ENCODE peak calls at places on chromosomes 16 and 17, in four cellular contexts. O is psoas muscle, G is OCI-LY7, Q is esophagus squamous epithelium. B is an unnamed sample.
A peak's percentile ranks its signal among the peaks of the same experiment; 100 is the strongest.

GRCh38 chr17:17786998-17787397 is 49.8 kb downstream of the SREBF1 start:
- DNase-seq in Q (no peak), O (no peak), G (no peak), B (no peak)

GRCh38 chr17:48471807-48472484 is 41.9 kb upstream of the SKAP1 start:
- DNase-seq in O (no peak), G (no peak), Q (no peak), B (no peak)

GRCh38 chr16:4860727-4861342 is 13.6 kb downstream of the UBN1 start:
- DNase-seq in G (no peak), O (no peak), Q (no peak), B (no peak)

GRCh38 chr16:77944631-77945030 is 77.7 kb upstream of the CLEC3A start:
- DNase-seq in Q (no peak), O (no peak), G (no peak), B (no peak)

GRCh38 chr16:1342526-1343427 is 8.9 kb downstream of the TSR3 start:
- DNase-seq in G (peak; percentile 98), Q (peak; percentile 79), O (peak; percentile 93), B (peak; percentile 100)

GRCh38 chr16:54407596-54407995 is 121.0 kb upstream of the IRX3 start:
- DNase-seq in O (no peak), G (no peak), Q (no peak), B (no peak)

GRCh38 chr17:29663155-29663554 is 40.4 kb upstream of the CORO6 start:
- DNase-seq in Q (no peak), O (no peak), G (no peak), B (no peak)

GRCh38 chr16:85422124-85422373 is 191.1 kb upstream of the GSE1 start:
- DNase-seq in Q (no peak), G (no peak), O (no peak), B (no peak)

GRCh38 chr17:81246679-81247338 is 7.7 kb downstream of the NDUFAF8 start:
- DNase-seq in O (peak; percentile 11), Q (no peak), G (no peak), B (no peak)

GRCh38 chr17:58517928-58518609 is 3.6 kb upstream of the MTMR4 start:
- DNase-seq in G (peak; percentile 100), O (peak; percentile 100), Q (peak; percentile 100), B (peak; percentile 96)

GRCh38 chr17:51585514-51586104 is 325.3 kb downstream of the UTP18 start:
- DNase-seq in G (no peak), O (no peak), Q (no peak), B (peak; percentile 4)

GRCh38 chr17:73267648-73268537 is 6.2 kb upstream of the CPSF4L start:
- DNase-seq in G (no peak), O (no peak), Q (no peak), B (no peak)

GRCh38 chr16:15617901-15618300 is 25.1 kb downstream of the MARF1 start:
- DNase-seq in Q (no peak), O (no peak), G (no peak), B (no peak)

GRCh38 chr17:35387496-35387895 is 14.1 kb upstream of the SLFN11 start:
- DNase-seq in G (no peak), O (no peak), Q (no peak), B (no peak)

GRCh38 chr17:69912819-69913218 is 162.2 kb upstream of the KCNJ16 start:
- DNase-seq in G (no peak), Q (no peak), O (no peak), B (no peak)
- TF ChIP-seq CTCF in G (no peak), Q (no peak), O (no peak), B (no peak)

GRCh38 chr16:6335072-6335471 is 997.6 kb upstream of the RBFOX1 start:
- DNase-seq in O (no peak), G (peak; percentile 12), Q (no peak), B (peak; percentile 3)
- TF ChIP-seq CTCF in O (peak; percentile 24), G (peak; percentile 71), Q (no peak), B (no peak)

GRCh38 chr16:66913081-66913480 is 5.6 kb downstream of the CDH16 start:
- DNase-seq in Q (no peak), O (no peak), G (no peak), B (no peak)
- TF ChIP-seq CTCF in Q (no peak), O (no peak), G (no peak), B (no peak)

DNA sequence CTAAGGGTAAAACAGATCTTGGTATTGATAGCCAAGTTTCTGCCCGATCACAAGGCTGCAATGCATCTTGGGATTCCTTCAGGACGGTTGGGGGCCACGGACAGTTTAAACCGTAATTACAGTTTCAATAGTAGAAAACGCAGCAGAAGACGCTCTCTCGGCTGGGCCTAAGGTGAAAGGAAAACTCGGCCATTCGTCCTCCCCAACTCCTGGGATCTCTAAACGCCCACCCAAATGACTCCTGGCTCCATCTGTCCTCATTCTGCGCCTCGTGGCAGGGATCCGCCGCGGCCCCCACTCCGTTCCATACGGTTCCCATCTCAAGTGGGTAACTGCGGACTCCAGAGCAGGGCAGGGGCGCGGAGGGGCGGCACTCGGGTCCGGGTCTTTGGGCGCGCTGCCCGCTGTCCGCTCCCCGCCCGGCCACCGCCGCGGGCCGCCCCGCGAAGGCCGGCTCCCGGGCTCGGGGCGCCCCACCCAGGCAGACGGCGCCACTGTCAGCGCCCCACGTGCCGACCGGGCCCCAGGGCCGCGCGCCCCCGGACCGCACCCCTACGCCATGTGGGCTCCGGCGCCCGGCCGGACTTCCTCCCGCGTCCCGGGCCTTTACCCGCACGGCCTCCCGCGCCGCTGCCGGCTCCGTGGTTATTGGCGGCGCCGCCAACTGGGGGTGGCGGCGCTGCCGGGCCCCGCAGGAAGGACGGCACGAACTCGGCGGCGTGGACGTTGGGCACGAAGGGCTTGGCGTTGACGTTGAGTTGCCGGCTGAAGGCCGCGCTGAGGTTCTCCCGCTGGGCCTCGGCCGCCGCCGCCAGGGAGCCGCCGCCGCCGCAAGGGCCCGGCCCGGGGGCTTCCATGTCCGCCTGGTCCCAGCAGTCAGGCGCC is 755 bp downstream of the GSPT1 start:
- DNase-seq in O (peak; percentile 54), G (peak; percentile 64), Q (no peak), B (peak; percentile 73)
- TF ChIP-seq CTCF in O (peak; percentile 15), G (peak; percentile 15), Q (no peak), B (peak; percentile 35)

GRCh38 chr17:63916566-63917185 is 2.0 kb downstream of the GH1 start:
- DNase-seq in G (no peak), O (no peak), Q (no peak), B (no peak)

GRCh38 chr17:63919311-63919723 is 678 bp upstream of the GH1 start:
- DNase-seq in O (peak; percentile 47), Q (no peak), G (peak; percentile 88), B (peak; percentile 88)

GRCh38 chr17:63914471-63914870 is 3.4 kb upstream of the CSHL1 start:
- DNase-seq in O (no peak), G (no peak), Q (no peak), B (no peak)

GRCh38 chr17:63917646-63918045 is 993 bp downstream of the GH1 start:
- DNase-seq in G (no peak), Q (no peak), O (no peak), B (no peak)

GRCh38 chr17:63918305-63918704 is 334 bp downstream of the GH1 start:
- DNase-seq in Q (no peak), O (no peak), G (no peak), B (no peak)
- TF ChIP-seq CTCF in Q (no peak), O (no peak), G (no peak), B (no peak)

DNA sequence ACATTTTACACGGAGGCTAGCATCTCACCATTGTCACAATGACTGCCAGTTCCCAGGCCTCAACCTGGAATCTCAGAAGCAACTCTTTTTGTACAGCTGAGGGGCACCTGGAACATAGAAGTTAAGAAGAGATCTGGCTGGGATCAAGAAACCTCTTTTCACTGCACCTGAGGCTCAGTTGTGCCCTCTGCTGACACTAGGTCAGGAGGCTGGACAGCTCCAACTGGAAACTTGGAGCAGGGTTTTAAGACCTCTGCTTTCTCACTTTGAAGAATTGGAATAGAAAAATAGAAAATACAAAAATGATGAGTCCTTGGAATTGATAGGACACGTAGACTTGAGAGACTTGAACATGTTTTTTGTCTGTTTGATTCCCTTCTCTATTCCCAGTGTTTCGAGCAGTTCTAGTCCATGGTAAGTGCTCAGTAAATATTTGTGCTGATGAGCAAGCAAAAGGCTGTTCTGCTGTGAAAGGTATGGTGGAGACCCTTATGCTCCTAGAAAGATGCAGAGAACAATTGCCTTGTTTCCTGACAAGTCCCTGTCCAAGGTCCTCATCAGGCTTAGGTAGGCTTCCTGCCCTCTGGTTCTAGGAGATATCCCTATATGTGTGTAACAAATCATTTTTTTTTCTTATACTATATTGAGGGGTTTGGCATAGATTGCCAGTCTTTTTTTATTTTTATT is 13.6 kb upstream of the PPM1D start:
- DNase-seq in Q (no peak), G (peak; percentile 10), O (no peak), B (no peak)
- TF ChIP-seq CTCF in Q (no peak), G (peak; percentile 60), O (no peak), B (peak; percentile 27)

GRCh38 chr16:50273382-50273690 is 7.0 kb downstream of the ADCY7 start:
- DNase-seq in G (no peak), O (no peak), Q (no peak), B (no peak)

GRCh38 chr16:50271148-50272041 is 5.0 kb downstream of the ADCY7 start:
- DNase-seq in O (no peak), G (no peak), Q (no peak), B (no peak)

GRCh38 chr16:50272687-50273381 is 6.5 kb downstream of the ADCY7 start:
- DNase-seq in Q (no peak), G (no peak), O (no peak), B (no peak)

GRCh38 chr16:50270510-50271147 is 4.3 kb downstream of the ADCY7 start:
- DNase-seq in O (no peak), G (no peak), Q (no peak), B (no peak)

GRCh38 chr16:50272111-50272571 is 5.8 kb downstream of the ADCY7 start:
- DNase-seq in O (no peak), Q (no peak), G (no peak), B (no peak)
- TF ChIP-seq CTCF in O (no peak), Q (no peak), G (no peak), B (no peak)

GRCh38 chr17:76681222-76682137 is 29.3 kb downstream of the MXRA7 start:
- DNase-seq in O (peak; percentile 63), Q (no peak), G (peak; percentile 83), B (peak; percentile 82)

GRCh38 chr17:76683921-76684745 is 26.6 kb downstream of the MXRA7 start:
- DNase-seq in O (no peak), G (no peak), Q (no peak), B (no peak)

GRCh38 chr17:76684756-76685155 is 26.0 kb downstream of the MXRA7 start:
- DNase-seq in Q (no peak), G (no peak), O (no peak), B (no peak)

GRCh38 chr17:76682306-76682705 is 28.5 kb downstream of the MXRA7 start:
- DNase-seq in G (no peak), Q (no peak), O (no peak), B (no peak)

DNA sequence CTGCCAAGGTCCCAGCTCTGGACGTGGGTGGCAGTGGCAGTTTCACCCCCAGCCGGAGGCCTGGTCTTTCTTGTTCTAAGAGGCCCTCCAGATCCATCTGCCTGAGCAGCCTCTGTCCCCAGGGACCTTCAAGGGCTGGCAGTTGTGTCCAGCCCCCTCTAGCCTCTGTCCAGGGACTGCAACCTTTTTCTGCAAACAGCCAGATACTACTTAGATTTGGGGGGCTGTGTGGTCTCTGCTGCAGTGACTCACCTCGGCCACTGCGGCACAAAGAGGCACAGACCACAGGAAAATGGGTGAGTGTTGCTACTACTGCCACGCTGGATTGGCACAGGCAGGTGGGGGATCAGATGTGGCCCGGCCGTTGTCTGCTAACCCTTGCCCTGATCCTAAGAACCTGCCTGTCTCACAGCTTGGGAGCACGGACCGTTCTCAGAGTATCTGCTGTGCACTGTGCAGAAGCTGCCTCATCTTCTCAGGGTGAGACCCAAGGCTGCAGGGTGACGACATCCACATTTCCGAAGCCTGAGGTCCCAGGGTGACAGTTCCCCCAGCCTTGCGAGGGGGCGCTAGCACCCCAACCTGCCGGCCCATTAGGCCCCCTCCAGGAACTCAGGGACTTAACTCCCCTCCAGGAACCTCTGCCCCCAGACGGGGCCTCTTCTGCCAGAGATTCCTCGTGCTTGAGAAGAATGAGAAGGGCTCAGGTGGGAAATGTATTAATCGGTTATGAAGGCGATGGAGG is 27.6 kb downstream of the MXRA7 start:
- DNase-seq in O (no peak), Q (no peak), G (peak; percentile 27), B (no peak)
- TF ChIP-seq CTCF in O (no peak), Q (no peak), G (peak; percentile 72), B (no peak)